ENCODE peak calls at places on chromosomes 6 and 20, in nine cellular contexts. V, E, R, F, Q, C, B, W and A are unnamed samples.

GRCh38 chr6:156995502-156995901 is 218.3 kb downstream of the ARID1B start:
- DNase-seq in V (no peak), E (no peak), R (no peak), F (no peak), Q (no peak), C (no peak), B (no peak), W (no peak), A (no peak)

GRCh38 chr6:24910331-24910849 is 25.4 kb downstream of the RIPOR2 start:
- DNase-seq in V (no peak), E (peak), R (peak), F (no peak), Q (no peak), C (no peak), B (no peak), W (peak), A (peak)

GRCh38 chr6:23980965-23981364 is 145.1 kb upstream of the NRSN1 start:
- DNase-seq in V (no peak), E (no peak), R (no peak), F (no peak), Q (no peak), C (no peak), B (no peak), W (no peak), A (no peak)

GRCh38 chr20:59453634-59454241 is 150.6 kb upstream of the PHACTR3 start:
- DNase-seq in V (no peak), E (no peak), R (no peak), F (no peak), Q (no peak), C (no peak), B (no peak), W (no peak), A (no peak)

GRCh38 chr20:57584768-57585461 is 24.0 kb downstream of the PCK1 start:
- DNase-seq in V (no peak), E (no peak), R (no peak), F (no peak), Q (no peak), C (no peak), B (no peak), W (no peak), A (no peak)

GRCh38 chr6:109296305-109296915 is 85.9 kb downstream of the CD164 start:
- DNase-seq in V (no peak), E (no peak), R (no peak), F (no peak), Q (no peak), C (no peak), B (no peak), W (no peak), A (no peak)

GRCh38 chr6:15481414-15481813 is 181.4 kb downstream of the DTNBP1 start:
- DNase-seq in V (no peak), E (no peak), R (no peak), F (no peak), Q (no peak), C (no peak), B (no peak), W (no peak), A (no peak)

GRCh38 chr6:89355511-89356185 is 3.1 kb upstream of the UBE2J1 start:
- DNase-seq in V (no peak), E (no peak), R (no peak), F (no peak), Q (no peak), C (no peak), B (no peak), W (no peak), A (no peak)

GRCh38 chr6:26432622-26433021 is 7.7 kb upstream of the BTN3A3 start:
- DNase-seq in V (peak), E (no peak), R (no peak), F (peak), Q (no peak), C (no peak), B (no peak), W (no peak), A (no peak)

DNA sequence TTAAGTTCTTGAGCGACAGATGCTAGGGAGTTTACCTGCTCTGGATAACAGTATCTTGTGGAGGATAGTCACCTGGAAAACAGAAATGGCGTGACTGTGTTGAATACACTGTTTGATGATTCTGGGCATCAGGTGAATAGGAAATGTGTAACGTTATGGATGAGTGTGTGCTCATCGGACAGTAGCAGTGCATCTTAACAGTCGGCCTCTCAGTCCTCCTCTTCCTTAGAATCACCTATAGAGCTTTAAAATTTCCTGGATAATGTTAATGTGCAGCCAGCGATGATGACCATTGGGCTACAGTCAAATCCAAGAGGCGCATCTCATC is 217.7 kb downstream of the OR2B2 start:
- DNase-seq in V (no peak), E (no peak), R (no peak), F (no peak), Q (no peak), C (no peak), B (no peak), W (no peak), A (no peak)
- TF ChIP-seq CTCF in V (no peak), E (no peak), R (no peak), F (no peak), Q (no peak), C (no peak), B (no peak), W (no peak), A (no peak)

GRCh38 chr6:150355932-150356331 is 12.9 kb upstream of the IYD start:
- DNase-seq in V (no peak), E (no peak), R (no peak), F (no peak), Q (no peak), C (no peak), B (no peak), W (no peak), A (no peak)
- TF ChIP-seq CTCF in V (no peak), E (no peak), R (no peak), F (no peak), Q (no peak), C (no peak), B (no peak), W (no peak), A (no peak)

GRCh38 chr6:93751969-93752368 is 332.6 kb upstream of the EPHA7 start:
- DNase-seq in V (no peak), E (no peak), R (no peak), F (no peak), Q (no peak), C (no peak), B (no peak), W (no peak), A (no peak)
- TF ChIP-seq CTCF in V (no peak), E (no peak), R (no peak), F (no peak), Q (no peak), C (no peak), B (no peak), W (no peak), A (no peak)

GRCh38 chr6:322205-322930 is 30.1 kb downstream of the DUSP22 start:
- DNase-seq in V (no peak), E (no peak), R (no peak), F (no peak), Q (no peak), C (no peak), B (no peak), W (no peak), A (no peak)
- TF ChIP-seq CTCF in V (no peak), E (no peak), R (no peak), F (no peak), Q (no peak), C (no peak), B (no peak), W (no peak), A (no peak)

GRCh38 chr6:42175860-42176259 is 2.7 kb downstream of the GUCA1A start:
- DNase-seq in V (no peak), E (no peak), R (no peak), F (no peak), Q (no peak), C (no peak), B (no peak), W (no peak), A (no peak)
- TF ChIP-seq CTCF in V (peak), E (no peak), R (no peak), F (peak), Q (no peak), C (peak), B (peak), W (no peak), A (no peak)

GRCh38 chr6:162471842-162472241 is 255.7 kb downstream of the PRKN start:
- DNase-seq in V (no peak), E (no peak), R (no peak), F (no peak), Q (no peak), C (no peak), B (no peak), W (no peak), A (no peak)

GRCh38 chr6:162463573-162463972 is 264.0 kb downstream of the PRKN start:
- DNase-seq in V (no peak), E (no peak), R (no peak), F (no peak), Q (no peak), C (no peak), B (no peak), W (no peak), A (no peak)

GRCh38 chr6:162467679-162468078 is 259.9 kb downstream of the PRKN start:
- DNase-seq in V (no peak), E (no peak), R (peak), F (no peak), Q (no peak), C (no peak), B (no peak), W (no peak), A (no peak)

GRCh38 chr6:162468326-162468725 is 259.2 kb downstream of the PRKN start:
- DNase-seq in V (peak), E (no peak), R (peak), F (no peak), Q (no peak), C (no peak), B (no peak), W (no peak), A (no peak)
- TF ChIP-seq CTCF in V (no peak), E (no peak), R (no peak), F (no peak), Q (no peak), C (no peak), B (no peak), W (no peak), A (no peak)

DNA sequence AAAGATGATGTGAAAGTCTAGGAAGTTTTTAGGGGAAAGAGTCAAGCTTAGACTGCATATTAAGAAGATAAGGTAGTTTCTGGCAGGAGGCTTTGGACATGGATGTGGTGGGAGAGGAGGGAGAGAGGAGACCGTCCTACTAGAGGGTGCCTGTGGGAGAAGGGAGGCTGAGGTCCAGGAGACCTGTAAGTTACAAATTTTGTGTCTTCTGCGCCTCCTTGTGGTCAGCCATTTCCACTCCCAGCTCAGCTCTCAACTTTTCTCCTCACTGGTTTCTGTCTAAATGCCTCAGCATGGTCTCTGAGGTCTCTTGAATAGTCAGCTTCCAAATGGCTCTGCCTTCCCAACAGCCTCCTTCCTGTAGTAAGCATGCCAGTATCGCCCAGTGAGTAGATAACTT is 193.4 kb downstream of the UNC5CL start:
- DNase-seq in V (peak), E (peak), R (peak), F (peak), Q (no peak), C (peak), B (peak), W (peak), A (peak)
- TF ChIP-seq CTCF in V (peak), E (peak), R (peak), F (peak), Q (peak), C (peak), B (peak), W (no peak), A (peak)